ENCODE peak calls at places on chromosomes 3 and 15, in six cellular contexts. E is cardiac fibroblast, S is brain microvascular endothelial cell, R is neural crest cell, M is left lung, G is spleen. Q is an unnamed sample.

GRCh38 chr3:195254454-195255175 is 16.3 kb downstream of the XXYLT1 start:
- DNase-seq in M (no peak), R (no peak), E (no peak), G (no peak), S (no peak), Q (no peak)

GRCh38 chr3:128845119-128845518 is 34.3 kb upstream of the ACAD9 start:
- DNase-seq in R (no peak), S (no peak), M (no peak), E (no peak), G (no peak), Q (no peak)

GRCh38 chr3:135987647-135988046 is 22.1 kb downstream of the PPP2R3A start:
- DNase-seq in S (no peak), E (peak; percentile 23), G (no peak), M (no peak), R (no peak), Q (no peak)

GRCh38 chr3:127157181-127157828 is 35.6 kb upstream of the PRR23E start:
- DNase-seq in S (no peak), R (no peak), E (no peak), G (no peak), M (peak; percentile 21), Q (no peak)

GRCh38 chr15:25763206-25763880 is 99.8 kb downstream of the ATP10A start:
- DNase-seq in S (no peak), M (no peak), G (no peak), R (no peak), E (no peak), Q (no peak)

GRCh38 chr15:73153447-73153846 is 101.2 kb downstream of the NEO1 start:
- DNase-seq in E (no peak), M (no peak), G (no peak), S (no peak), R (no peak), Q (no peak)

GRCh38 chr3:72245183-72245811 is 460.3 kb upstream of the PROK2 start:
- DNase-seq in S (no peak), R (no peak), M (no peak), G (no peak), E (no peak), Q (no peak)

GRCh38 chr3:8954938-8955763 is 8.1 kb downstream of the RAD18 start:
- DNase-seq in R (no peak), E (no peak), S (peak; percentile 80), G (no peak), M (no peak), Q (no peak)

GRCh38 chr3:30228302-30228631 is 378.1 kb upstream of the TGFBR2 start:
- DNase-seq in M (no peak), G (peak; percentile 34), R (no peak), S (no peak), E (no peak), Q (no peak)

DNA sequence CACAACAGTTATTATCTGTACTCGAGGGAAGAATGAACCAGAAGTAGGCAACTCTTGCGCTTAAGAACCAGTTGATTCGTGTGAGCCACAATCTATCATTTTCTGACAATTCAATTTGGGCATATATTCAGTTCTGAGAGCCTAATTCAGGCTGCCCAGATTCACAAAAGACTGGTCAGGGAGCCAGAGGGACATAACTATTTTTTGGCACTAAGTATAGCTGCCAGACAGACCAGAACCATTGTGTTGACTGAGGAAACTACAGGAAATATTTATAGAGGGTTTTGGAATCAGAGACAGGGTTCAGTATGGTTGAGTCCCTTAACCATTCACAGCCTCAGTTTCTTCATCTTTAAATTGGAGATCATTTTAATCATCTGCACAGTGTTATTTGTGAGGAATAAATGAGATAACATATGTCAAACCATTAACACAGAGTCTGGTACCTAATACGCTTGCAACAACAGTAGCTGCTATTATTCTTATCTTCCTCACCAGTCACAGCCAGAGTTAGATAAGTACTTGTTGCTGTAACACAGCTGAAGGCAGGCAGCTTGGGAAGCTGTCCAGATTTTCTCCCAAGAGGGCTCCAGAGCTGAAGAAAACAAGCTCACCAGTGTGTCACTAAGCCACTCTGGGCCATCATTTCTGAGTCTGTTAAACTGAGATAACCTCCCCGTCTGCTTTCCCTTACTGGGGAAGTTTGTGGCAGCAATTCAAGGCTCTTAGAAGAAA is 226.5 kb downstream of the TAFA4 start:
- DNase-seq in E (no peak), M (peak; percentile 35), R (no peak), G (no peak), S (no peak), Q (no peak)
- TF ChIP-seq CTCF in E (no peak), M (no peak), R (no peak), G (no peak), S (no peak), Q (no peak)

GRCh38 chr15:75578948-75579908 is at the start of gene PTPN9:
- DNase-seq in R (peak; percentile 78), M (peak; percentile 83), G (peak; percentile 94), E (peak; percentile 72), S (peak; percentile 72), Q (peak; percentile 63)
- TF ChIP-seq CTCF in R (peak; percentile 61), M (peak; percentile 27), G (peak; percentile 68), E (peak; percentile 33), S (peak; percentile 60), Q (no peak)

GRCh38 chr3:60582285-60582684 is 669.0 kb downstream of the FHIT start:
- DNase-seq in S (no peak), R (no peak), M (no peak), G (no peak), E (peak; percentile 36), Q (no peak)
- TF ChIP-seq CTCF in S (peak; percentile 26), R (peak; percentile 57), M (peak; percentile 20), G (no peak), E (no peak), Q (no peak)

DNA sequence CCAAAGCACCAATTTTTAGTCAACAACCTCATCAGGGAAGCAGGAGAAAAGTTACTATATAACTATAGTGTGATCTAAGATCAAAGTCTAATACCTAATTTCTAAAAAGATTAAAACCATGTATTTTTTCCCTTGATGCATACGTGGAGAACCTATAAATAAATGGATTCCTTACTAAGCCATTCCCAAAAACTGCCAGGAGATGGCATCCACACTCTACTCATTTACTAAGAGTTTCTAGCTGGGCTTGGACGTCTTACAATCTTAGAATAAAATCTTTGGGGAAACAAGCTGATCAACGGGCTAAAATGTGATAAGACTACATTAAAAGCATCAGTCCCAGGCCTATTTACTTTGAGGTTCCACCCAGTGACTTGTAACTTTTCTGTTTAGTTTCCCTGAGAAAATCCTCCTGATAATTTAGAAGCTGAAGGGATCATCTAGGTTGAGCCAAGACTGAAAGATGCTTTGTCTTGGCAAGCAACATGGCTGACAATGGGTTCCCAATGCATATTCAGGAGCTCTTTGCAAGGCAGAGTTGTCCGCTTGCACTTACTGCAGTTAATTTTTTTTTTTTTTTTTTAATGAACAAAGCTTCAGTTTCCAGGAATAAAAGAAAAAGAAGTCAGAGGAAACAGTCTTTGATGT is 85.5 kb upstream of the FGF12 start:
- DNase-seq in M (no peak), R (peak; percentile 50), E (peak; percentile 84), S (peak; percentile 67), G (no peak), Q (no peak)
- TF ChIP-seq CTCF in M (peak; percentile 48), R (peak; percentile 82), E (peak; percentile 66), S (peak; percentile 65), G (peak; percentile 53), Q (no peak)

GRCh38 chr3:38003371-38003816 is 12.8 kb downstream of the VILL start:
- DNase-seq in E (peak; percentile 43), S (peak; percentile 45), G (peak; percentile 90), M (peak; percentile 44), R (peak; percentile 87), Q (peak; percentile 44)
- TF ChIP-seq CTCF in E (peak; percentile 84), S (peak; percentile 99), G (peak; percentile 87), M (peak; percentile 74), R (peak; percentile 89), Q (no peak)

DNA sequence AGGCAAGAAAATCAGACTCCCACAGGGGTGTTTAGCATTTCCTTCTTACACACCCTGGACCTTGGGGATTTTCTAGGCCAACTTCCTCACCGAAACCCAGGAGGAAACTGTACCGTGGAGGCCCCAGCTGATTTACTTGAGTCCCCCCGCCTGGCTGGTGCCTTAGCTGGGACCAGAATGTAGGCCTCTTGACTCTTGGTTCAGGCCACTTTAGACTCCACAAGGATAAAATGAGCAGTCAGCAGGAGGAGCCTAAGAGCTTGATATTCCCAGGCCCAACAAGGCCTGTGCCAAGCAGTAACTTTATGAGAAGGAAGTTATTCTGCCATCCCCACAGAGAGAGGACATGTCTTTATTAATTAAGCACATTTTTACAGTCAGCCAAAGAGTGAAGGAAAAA is 4.6 kb upstream of the APBA2 start:
- DNase-seq in M (no peak), G (no peak), E (peak; percentile 29), S (no peak), R (no peak), Q (no peak)
- TF ChIP-seq CTCF in M (no peak), G (no peak), E (no peak), S (peak; percentile 32), R (no peak), Q (no peak)

GRCh38 chr3:141729240-141729639 is 8.9 kb upstream of the RNF7 start:
- DNase-seq in R (no peak), M (no peak), G (no peak), S (no peak), E (no peak), Q (no peak)
- TF ChIP-seq CTCF in R (peak; percentile 18), M (no peak), G (no peak), S (peak; percentile 35), E (peak; percentile 4), Q (no peak)

GRCh38 chr3:64619216-64619615 is 68.6 kb downstream of the ADAMTS9 start:
- DNase-seq in R (no peak), E (no peak), G (no peak), M (no peak), S (no peak), Q (no peak)
- TF ChIP-seq CTCF in R (no peak), E (no peak), G (no peak), M (no peak), S (no peak), Q (no peak)